ENCODE peak calls at places on chromosomes 2 and 18, in five cellular contexts. Y is IMR-90, J is fibroblast of the aortic adventitia, A is dorsolateral prefrontal cortex, S is testis. X is an unnamed sample.
A peak's percentile ranks its signal among the peaks of the same experiment; 100 is the strongest.

GRCh38 chr2:150469706-150470105 is 17.8 kb downstream of the RND3 start:
- DNase-seq in Y (peak; percentile 23), J (peak; percentile 6), A (no peak), S (no peak), X (no peak)

GRCh38 chr18:41504316-41504715 is 450.7 kb upstream of the PIK3C3 start:
- DNase-seq in Y (no peak), J (no peak), A (no peak), S (no peak), X (no peak)

GRCh38 chr18:741931-742512 is 29.6 kb upstream of the ENOSF1 start:
- DNase-seq in Y (peak; percentile 63), J (peak; percentile 71), A (no peak), S (no peak), X (peak; percentile 57)

GRCh38 chr18:59264136-59264571 is 9.1 kb downstream of the RAX start:
- DNase-seq in Y (no peak), J (no peak), A (no peak), S (no peak), X (no peak)

GRCh38 chr2:197705912-197706838 is 1.0 kb downstream of the MARS2 start:
- DNase-seq in Y (peak; percentile 11), J (no peak), A (no peak), S (no peak), X (peak; percentile 24)

GRCh38 chr2:198499539-198499938 is 695.1 kb downstream of the PLCL1 start:
- DNase-seq in Y (peak; percentile 22), J (peak; percentile 4), A (peak; percentile 52), S (peak; percentile 18), X (peak; percentile 83)

GRCh38 chr2:123093199-123093598 is 931.9 kb upstream of the CNTNAP5 start:
- DNase-seq in Y (no peak), J (no peak), A (no peak), S (no peak), X (no peak)

GRCh38 chr18:56641714-56642331 is 3.4 kb upstream of the TXNL1 start:
- DNase-seq in Y (peak; percentile 81), J (peak; percentile 70), A (no peak), S (peak; percentile 80), X (peak; percentile 25)

GRCh38 chr2:241375300-241375699 is 19.2 kb downstream of the FARP2 start:
- DNase-seq in Y (no peak), J (no peak), A (no peak), S (no peak), X (no peak)

GRCh38 chr2:142119347-142119746 is 11.5 kb downstream of the LRP1B start:
- DNase-seq in Y (no peak), J (no peak), A (no peak), S (no peak), X (no peak)

GRCh38 chr2:169141713-169142352 is 72.5 kb downstream of the DHRS9 start:
- DNase-seq in Y (peak; percentile 53), J (peak; percentile 66), A (no peak), S (peak; percentile 80), X (peak; percentile 37)

GRCh38 chr2:106108351-106108750 is 85.8 kb downstream of the UXS1 start:
- DNase-seq in Y (peak; percentile 49), J (peak; percentile 51), A (peak; percentile 55), S (peak; percentile 63), X (peak; percentile 45)

GRCh38 chr2:177625744-177626655 is 233.4 kb downstream of the AGPS start:
- DNase-seq in Y (no peak), J (no peak), A (no peak), S (no peak), X (no peak)
- H3K4me3 ChIP-seq in Y (no peak overlapping the region), J (no peak overlapping the region), A (no peak overlapping the region), S (no peak overlapping the region), X (no peak overlapping the region)

GRCh38 chr2:207692206-207693065 is 19.0 kb upstream of the CCNYL1 start:
- DNase-seq in Y (peak; percentile 4), J (no peak), A (no peak), S (peak; percentile 60), X (peak; percentile 24)
- TF ChIP-seq CTCF in Y (peak; percentile 35), J (peak; percentile 16), A (peak; percentile 60), S (no peak), X (peak; percentile 39)

GRCh38 chr18:77098554-77099174 is 33.9 kb downstream of the MBP start:
- DNase-seq in Y (no peak), J (peak; percentile 53), A (no peak), S (no peak), X (no peak)
- H3K4me3 ChIP-seq in Y (no peak overlapping the region), J (no peak overlapping the region), A (no peak overlapping the region), S (no peak overlapping the region), X (no peak overlapping the region)

GRCh38 chr2:111145951-111146350 is 25.2 kb downstream of the BCL2L11 start:
- DNase-seq in Y (no peak), J (no peak), A (no peak), S (no peak), X (no peak)
- TF ChIP-seq CTCF in Y (no peak), J (no peak), A (no peak), S (no peak), X (no peak)

DNA sequence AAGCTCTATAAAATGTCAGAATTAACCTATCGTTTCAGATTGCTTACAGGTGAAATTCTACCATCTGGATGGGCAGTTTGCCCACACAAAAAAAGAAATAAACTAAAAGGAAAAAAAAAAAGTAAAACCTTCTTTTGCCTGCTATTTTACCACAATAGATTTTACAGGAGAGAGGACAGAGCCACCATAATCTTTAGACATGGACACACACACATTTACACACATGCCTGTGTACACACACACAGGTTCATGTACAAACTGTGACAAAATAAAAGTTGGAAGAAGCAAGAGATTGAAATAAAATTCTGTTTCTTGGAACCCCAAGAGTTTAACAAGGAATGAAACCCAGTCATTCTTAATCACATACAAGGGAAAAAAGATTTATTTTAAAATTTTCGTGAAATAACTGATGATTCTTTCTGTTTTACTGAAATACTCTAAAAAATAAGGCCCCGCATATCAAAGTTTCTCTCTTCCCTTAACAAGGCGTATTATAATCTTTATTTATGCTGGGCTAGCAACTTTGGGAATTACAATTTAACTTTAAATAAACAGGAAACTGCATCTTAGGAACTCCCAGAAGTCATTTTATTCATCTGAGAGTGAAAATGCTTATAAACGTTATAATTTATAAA is 166.9 kb downstream of the TCF4 start:
- DNase-seq in Y (no peak), J (peak; percentile 24), A (no peak), S (no peak), X (no peak)
- H3K4me3 ChIP-seq in Y (no peak overlapping the region), J (no peak overlapping the region), A (peak overlapping the region; percentile 38), S (peak overlapping the region; percentile 9), X (peak overlapping the region; percentile 58)

GRCh38 chr2:29345236-29345635 is 230.0 kb downstream of the CLIP4 start:
- DNase-seq in Y (no peak), J (no peak), A (no peak), S (no peak), X (no peak)

GRCh38 chr2:29347774-29348465 is 232.7 kb downstream of the CLIP4 start:
- DNase-seq in Y (no peak), J (no peak), A (no peak), S (no peak), X (no peak)

GRCh38 chr2:29349316-29350030 is 234.3 kb downstream of the CLIP4 start:
- DNase-seq in Y (no peak), J (no peak), A (no peak), S (no peak), X (no peak)

GRCh38 chr2:29343830-29344229 is 228.6 kb downstream of the CLIP4 start:
- DNase-seq in Y (no peak), J (no peak), A (no peak), S (no peak), X (no peak)
- TF ChIP-seq CTCF in Y (no peak), J (no peak), A (no peak), S (no peak), X (no peak)

GRCh38 chr2:196159223-196159892 is 12.0 kb downstream of the STK17B start:
- DNase-seq in Y (no peak), J (no peak), A (no peak), S (no peak), X (no peak)

GRCh38 chr2:196160966-196161365 is 10.4 kb downstream of the STK17B start:
- DNase-seq in Y (no peak), J (no peak), A (no peak), S (no peak), X (no peak)

GRCh38 chr2:196163285-196163684 is 8.1 kb downstream of the STK17B start:
- DNase-seq in Y (no peak), J (no peak), A (no peak), S (no peak), X (no peak)

GRCh38 chr2:196162586-196163180 is 8.7 kb downstream of the STK17B start:
- DNase-seq in Y (no peak), J (no peak), A (no peak), S (no peak), X (no peak)

DNA sequence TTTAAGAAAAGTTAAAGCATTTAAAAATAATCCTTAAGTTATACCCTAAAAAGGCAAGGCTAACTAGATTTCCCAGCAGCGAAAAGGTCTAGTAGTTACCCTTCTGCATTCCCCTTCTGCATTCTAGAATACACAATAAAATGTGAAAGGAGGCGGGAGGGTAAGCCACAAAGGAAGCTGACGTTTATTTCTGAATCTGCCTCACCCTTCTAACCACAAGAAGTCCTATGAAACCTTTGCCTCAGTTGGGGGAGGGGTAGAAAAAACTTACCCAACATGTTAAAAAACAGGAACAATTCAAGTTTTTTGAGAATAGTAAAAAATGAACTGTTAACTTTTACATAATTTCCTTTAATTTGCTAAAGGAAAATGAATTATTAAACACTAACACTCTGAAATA is 11.3 kb downstream of the STK17B start:
- DNase-seq in Y (peak; percentile 92), J (peak; percentile 90), A (no peak), S (no peak), X (peak; percentile 92)
- H3K4me3 ChIP-seq in Y (no peak overlapping the region), J (no peak overlapping the region), A (no peak overlapping the region), S (no peak overlapping the region), X (no peak overlapping the region)

DNA sequence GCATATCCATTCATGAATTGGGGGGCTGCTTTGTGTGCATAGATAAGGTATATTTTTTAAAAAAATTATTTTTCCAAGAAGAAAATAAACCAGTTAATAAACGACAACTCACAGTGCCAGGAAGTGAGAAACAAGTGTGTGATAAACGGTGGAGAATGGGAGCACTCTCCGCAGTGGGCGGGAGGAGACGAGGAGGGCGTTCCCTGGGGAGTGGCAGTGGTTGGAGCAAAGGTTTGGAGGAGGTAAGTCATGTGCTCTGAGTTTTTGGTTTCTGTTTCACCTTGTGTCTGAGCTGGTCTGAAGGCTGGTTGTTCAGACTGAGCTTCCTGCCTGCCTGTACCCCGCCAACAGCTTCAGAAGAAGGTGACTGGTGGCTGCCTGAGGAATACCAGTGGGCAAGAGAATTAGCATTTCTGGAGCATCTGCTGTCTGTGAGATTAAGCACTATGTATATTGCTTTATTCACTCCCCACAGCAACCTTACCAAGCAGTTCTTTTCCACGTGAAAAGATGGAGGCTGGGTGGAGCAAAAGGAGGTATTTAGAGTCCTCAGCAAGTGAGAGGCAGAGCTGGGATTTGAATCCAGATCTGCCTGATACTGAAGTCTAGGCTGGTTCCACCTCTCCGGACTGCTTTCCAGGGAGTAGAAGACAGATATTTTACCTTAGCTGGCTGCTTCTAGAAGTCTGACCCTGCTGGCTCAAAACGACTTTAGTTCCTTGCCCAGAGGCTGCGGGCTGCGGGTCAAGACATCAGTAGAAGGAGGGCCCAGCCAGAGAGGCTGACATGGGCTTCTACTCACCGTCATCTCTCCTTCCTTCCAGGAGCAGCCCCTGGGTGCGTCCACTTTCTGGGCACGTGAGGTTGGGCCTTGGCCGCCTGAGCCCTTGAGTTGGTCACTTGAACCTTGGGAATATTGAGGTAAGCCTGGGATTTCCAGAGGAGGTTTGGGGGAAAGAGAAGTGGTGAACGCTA is 26.9 kb upstream of the CASP8 start:
- DNase-seq in Y (no peak), J (peak; percentile 35), A (no peak), S (peak; percentile 35), X (no peak)
- TF ChIP-seq CTCF in Y (no peak), J (no peak), A (no peak), S (no peak), X (no peak)

X was measured in AG10803.